ENCODE peak calls at places on chromosome 15, in five cellular contexts. One of them, this sample, is unnamed.
A peak's percentile ranks its signal among the peaks of the same experiment; 100 is the strongest.

GRCh38 chr15:41904487-41905359 is 10.9 kb upstream of the SPTBN5 start:
- DNase-seq in K562: peak; percentile 71
- DNase-seq in GM12878: peak; percentile 21
- DNase-seq in HepG2: peak; percentile 64
- DNase-seq in WTC11: peak; percentile 81
- DNase-seq in this sample: peak; percentile 50

GRCh38 chr15:56824174-56824573 is 90.9 kb upstream of the ZNF280D start:
- DNase-seq in K562: no peak
- DNase-seq in GM12878: no peak
- DNase-seq in HepG2: no peak
- DNase-seq in WTC11: no peak
- DNase-seq in this sample: no peak

GRCh38 chr15:94815110-94815726 is 583.9 kb downstream of the MCTP2 start:
- DNase-seq in HepG2: no peak
- DNase-seq in K562: no peak
- DNase-seq in WTC11: no peak
- DNase-seq in GM12878: no peak
- DNase-seq in this sample: no peak

GRCh38 chr15:69855601-69856000 is 242.1 kb downstream of the TLE3 start:
- DNase-seq in WTC11: no peak
- DNase-seq in HepG2: no peak
- DNase-seq in K562: no peak
- DNase-seq in GM12878: no peak
- DNase-seq in this sample: no peak

GRCh38 chr15:80693682-80694623 is 1.2 kb upstream of the ABHD17C start:
- DNase-seq in K562: no peak
- DNase-seq in GM12878: no peak
- DNase-seq in HepG2: no peak
- DNase-seq in WTC11: no peak
- DNase-seq in this sample: no peak

GRCh38 chr15:90062023-90062728 is 40.1 kb downstream of the IDH2 start:
- DNase-seq in K562: peak; percentile 87
- DNase-seq in WTC11: peak; percentile 81
- DNase-seq in HepG2: no peak
- DNase-seq in GM12878: no peak
- DNase-seq in this sample: peak; percentile 77

GRCh38 chr15:52040167-52040900 is 21.3 kb downstream of the MAPK6 start:
- DNase-seq in WTC11: no peak
- DNase-seq in GM12878: no peak
- DNase-seq in HepG2: no peak
- DNase-seq in K562: peak; percentile 16
- DNase-seq in this sample: no peak

GRCh38 chr15:74920472-74920871 is 13.8 kb upstream of the FAM219B start:
- DNase-seq in K562: no peak
- DNase-seq in HepG2: no peak
- DNase-seq in WTC11: no peak
- DNase-seq in GM12878: no peak
- DNase-seq in this sample: no peak

GRCh38 chr15:83855956-83856355 is 202.0 kb downstream of the ADAMTSL3 start:
- DNase-seq in HepG2: no peak
- DNase-seq in WTC11: no peak
- DNase-seq in GM12878: no peak
- DNase-seq in K562: no peak
- DNase-seq in this sample: no peak

GRCh38 chr15:96177279-96177678 is 153.2 kb upstream of the NR2F2 start:
- DNase-seq in HepG2: no peak
- DNase-seq in WTC11: no peak
- DNase-seq in GM12878: no peak
- DNase-seq in K562: no peak
- DNase-seq in this sample: no peak

GRCh38 chr15:72231847-72232461 is 964 bp upstream of the PKM start:
- DNase-seq in HepG2: peak; percentile 63
- DNase-seq in K562: peak; percentile 82
- DNase-seq in GM12878: no peak
- DNase-seq in WTC11: no peak
- DNase-seq in this sample: no peak

GRCh38 chr15:69755571-69756310 is 303.1 kb downstream of the RPLP1 start:
- DNase-seq in HepG2: no peak
- DNase-seq in K562: no peak
- DNase-seq in WTC11: no peak
- DNase-seq in GM12878: peak; percentile 93
- DNase-seq in this sample: no peak

GRCh38 chr15:71114887-71115566 is at the start of gene THSD4:
- DNase-seq in GM12878: no peak
- DNase-seq in HepG2: peak; percentile 25
- DNase-seq in K562: peak; percentile 93
- DNase-seq in WTC11: peak; percentile 91
- DNase-seq in this sample: peak; percentile 66

GRCh38 chr15:81749667-81750360 is 296.0 kb downstream of the MEX3B start:
- DNase-seq in K562: no peak
- DNase-seq in HepG2: no peak
- DNase-seq in WTC11: no peak
- DNase-seq in GM12878: no peak
- DNase-seq in this sample: no peak

GRCh38 chr15:82918162-82918561 is 34.4 kb downstream of the HOMER2 start:
- DNase-seq in WTC11: no peak
- DNase-seq in GM12878: no peak
- DNase-seq in HepG2: no peak
- DNase-seq in K562: no peak
- DNase-seq in this sample: no peak

GRCh38 chr15:43042885-43043284 is 63.0 kb downstream of the UBR1 start:
- DNase-seq in GM12878: no peak
- DNase-seq in K562: no peak
- DNase-seq in WTC11: no peak
- DNase-seq in HepG2: no peak
- DNase-seq in this sample: no peak

GRCh38 chr15:25208735-25209134 is 230.1 kb downstream of the UBE3A start:
- DNase-seq in HepG2: no peak
- DNase-seq in K562: peak; percentile 10
- DNase-seq in WTC11: peak; percentile 18
- DNase-seq in GM12878: no peak
- DNase-seq in this sample: peak; percentile 42

GRCh38 chr15:78625621-78626280 is 5.0 kb upstream of the CHRNA3 start:
- DNase-seq in K562: no peak
- DNase-seq in HepG2: no peak
- DNase-seq in WTC11: no peak
- DNase-seq in GM12878: no peak
- DNase-seq in this sample: no peak

GRCh38 chr15:89383635-89384604 is 49.3 kb upstream of the POLG start:
- DNase-seq in WTC11: no peak
- DNase-seq in GM12878: no peak
- DNase-seq in HepG2: no peak
- DNase-seq in K562: peak; percentile 27
- DNase-seq in this sample: no peak

GRCh38 chr15:33154366-33155166 is 39.9 kb downstream of the FMN1 start:
- DNase-seq in GM12878: no peak
- DNase-seq in WTC11: no peak
- DNase-seq in HepG2: no peak
- DNase-seq in K562: no peak
- DNase-seq in this sample: no peak

GRCh38 chr15:74442604-74443003 is 8.8 kb upstream of the SEMA7A start:
- DNase-seq in HepG2: peak; percentile 39
- DNase-seq in GM12878: no peak
- DNase-seq in K562: no peak
- DNase-seq in WTC11: no peak
- DNase-seq in this sample: no peak

GRCh38 chr15:86165263-86166204 is 85.9 kb downstream of the AGBL1 start:
- DNase-seq in HepG2: no peak
- DNase-seq in K562: no peak
- DNase-seq in GM12878: no peak
- DNase-seq in WTC11: no peak
- DNase-seq in this sample: no peak

GRCh38 chr15:88255496-88256171 is 905 bp downstream of the NTRK3 start:
- DNase-seq in WTC11: peak; percentile 61
- DNase-seq in GM12878: no peak
- DNase-seq in K562: no peak
- DNase-seq in HepG2: no peak
- DNase-seq in this sample: no peak

GRCh38 chr15:50275908-50276307 is 10.4 kb upstream of the HDC start:
- DNase-seq in HepG2: no peak
- DNase-seq in GM12878: no peak
- DNase-seq in K562: no peak
- DNase-seq in WTC11: no peak
- DNase-seq in this sample: no peak

GRCh38 chr15:70932397-70932796 is 39.8 kb downstream of the LRRC49 start:
- DNase-seq in HepG2: no peak
- DNase-seq in WTC11: no peak
- DNase-seq in GM12878: peak; percentile 7
- DNase-seq in K562: no peak
- DNase-seq in this sample: no peak

GRCh38 chr15:38128389-38128788 is 124.2 kb upstream of the SPRED1 start:
- DNase-seq in WTC11: no peak
- DNase-seq in GM12878: no peak
- DNase-seq in K562: no peak
- DNase-seq in HepG2: no peak
- DNase-seq in this sample: no peak

GRCh38 chr15:60070838-60071493 is 66.9 kb downstream of the FOXB1 start:
- DNase-seq in GM12878: no peak
- DNase-seq in WTC11: no peak
- DNase-seq in K562: no peak
- DNase-seq in HepG2: no peak
- DNase-seq in this sample: no peak

GRCh38 chr15:43439268-43439667 is 53.7 kb downstream of the TP53BP1 start:
- DNase-seq in HepG2: peak; percentile 52
- DNase-seq in GM12878: no peak
- DNase-seq in WTC11: peak; percentile 12
- DNase-seq in K562: no peak
- DNase-seq in this sample: no peak

GRCh38 chr15:65077291-65077980 is 890 bp downstream of the KBTBD13 start:
- DNase-seq in WTC11: no peak
- DNase-seq in HepG2: no peak
- DNase-seq in K562: no peak
- DNase-seq in GM12878: no peak
- DNase-seq in this sample: no peak

GRCh38 chr15:55990516-55990915 is 2.9 kb downstream of the NEDD4 start:
- DNase-seq in K562: no peak
- DNase-seq in GM12878: no peak
- DNase-seq in HepG2: no peak
- DNase-seq in WTC11: no peak
- DNase-seq in this sample: no peak

GRCh38 chr15:43225201-43225949 is 4.6 kb upstream of the EPB42 start:
- DNase-seq in GM12878: peak; percentile 45
- DNase-seq in K562: no peak
- DNase-seq in HepG2: peak; percentile 63
- DNase-seq in WTC11: peak; percentile 40
- DNase-seq in this sample: no peak

GRCh38 chr15:38991701-38992100 is 427.1 kb upstream of the RASGRP1 start:
- DNase-seq in HepG2: no peak
- DNase-seq in GM12878: no peak
- DNase-seq in K562: no peak
- DNase-seq in WTC11: no peak
- DNase-seq in this sample: no peak

GRCh38 chr15:48695088-48695834 is 49.8 kb upstream of the FBN1 start:
- DNase-seq in GM12878: no peak
- DNase-seq in WTC11: no peak
- DNase-seq in K562: no peak
- DNase-seq in HepG2: no peak
- DNase-seq in this sample: no peak
- TF ChIP-seq ATF2 in GM12878: no peak
- TF ChIP-seq ATF2 in WTC11: no peak
- TF ChIP-seq ATF2 in K562: no peak
- TF ChIP-seq ATF2 in HepG2: no peak
- TF ChIP-seq ATF2 in this sample: no peak

GRCh38 chr15:101011582-101011981 is 92.4 kb downstream of the LRRK1 start:
- DNase-seq in WTC11: no peak
- DNase-seq in HepG2: no peak
- DNase-seq in GM12878: no peak
- DNase-seq in K562: no peak
- DNase-seq in this sample: no peak
- TF ChIP-seq USF2 in WTC11: no peak
- TF ChIP-seq USF2 in HepG2: no peak
- TF ChIP-seq USF2 in GM12878: no peak
- TF ChIP-seq USF2 in K562: no peak
- TF ChIP-seq USF2 in this sample: no peak

GRCh38 chr15:63492541-63493077 is 11.8 kb upstream of the USP3 start:
- DNase-seq in GM12878: no peak
- DNase-seq in WTC11: no peak
- DNase-seq in HepG2: no peak
- DNase-seq in K562: no peak
- DNase-seq in this sample: no peak
- TF ChIP-seq ATF2 in GM12878: no peak
- TF ChIP-seq ATF2 in WTC11: no peak
- TF ChIP-seq ATF2 in HepG2: no peak
- TF ChIP-seq ATF2 in K562: no peak
- TF ChIP-seq ATF2 in this sample: no peak

GRCh38 chr15:29822100-29822684 is at the start of gene TJP1:
- DNase-seq in WTC11: peak; percentile 77
- DNase-seq in GM12878: no peak
- DNase-seq in K562: peak; percentile 88
- DNase-seq in HepG2: peak; percentile 39
- DNase-seq in this sample: peak; percentile 86

GRCh38 chr15:29821416-29822099 is 710 bp downstream of the TJP1 start:
- DNase-seq in GM12878: no peak
- DNase-seq in HepG2: peak; percentile 74
- DNase-seq in WTC11: peak; percentile 86
- DNase-seq in K562: peak; percentile 64
- DNase-seq in this sample: peak; percentile 79

GRCh38 chr15:29820802-29821160 is 1.5 kb downstream of the TJP1 start:
- DNase-seq in K562: no peak
- DNase-seq in GM12878: no peak
- DNase-seq in HepG2: no peak
- DNase-seq in WTC11: no peak
- DNase-seq in this sample: no peak

GRCh38 chr15:29825205-29825604 is 2.9 kb upstream of the TJP1 start:
- DNase-seq in GM12878: peak; percentile 17
- DNase-seq in WTC11: no peak
- DNase-seq in K562: no peak
- DNase-seq in HepG2: no peak
- DNase-seq in this sample: no peak

DNA sequence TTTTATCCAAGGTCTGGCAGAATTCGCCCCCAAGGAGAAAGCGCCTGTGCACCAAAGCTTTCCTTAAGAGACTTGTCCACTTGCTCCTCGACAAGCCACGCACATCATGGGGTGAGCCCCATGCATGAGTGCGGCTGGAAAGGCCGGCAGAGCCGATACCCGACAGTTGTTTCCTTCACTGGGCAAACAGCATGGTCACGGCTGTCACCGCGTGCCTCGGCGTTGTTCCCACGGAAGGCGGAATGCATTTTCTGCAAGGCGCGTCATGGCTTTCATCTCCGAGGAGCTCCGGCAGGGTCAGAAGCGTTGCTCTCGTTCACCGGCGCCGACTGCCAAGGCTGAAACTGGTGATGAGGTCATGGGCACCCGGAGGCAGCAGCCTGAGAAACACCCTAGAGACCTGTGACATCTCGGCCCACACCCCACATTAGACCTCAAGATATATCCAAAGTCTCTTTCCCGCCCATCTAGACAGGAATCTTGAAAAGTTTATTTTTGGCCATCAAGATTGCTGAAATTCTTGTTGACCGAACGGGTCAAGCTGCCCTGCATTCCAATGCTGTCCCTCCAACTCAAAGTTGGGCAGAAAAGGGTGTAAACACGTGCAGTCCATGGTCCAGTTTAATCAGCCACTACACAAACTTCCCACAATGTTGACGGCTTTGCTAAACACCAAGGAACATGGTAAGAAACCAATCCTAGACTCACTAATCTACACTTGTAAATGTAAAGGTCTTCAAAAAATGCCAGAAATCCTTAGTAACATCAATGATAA is 604 bp upstream of the TJP1 start:
- DNase-seq in HepG2: peak; percentile 66
- DNase-seq in GM12878: no peak
- DNase-seq in K562: no peak
- DNase-seq in WTC11: peak; percentile 64
- DNase-seq in this sample: no peak
- TF ChIP-seq USF2 in HepG2: peak; percentile 14
- TF ChIP-seq USF2 in GM12878: no peak
- TF ChIP-seq USF2 in K562: no peak
- TF ChIP-seq USF2 in WTC11: no peak
- TF ChIP-seq USF2 in this sample: no peak

This sample was measured in H1.